ENCODE peak calls at places on chromosomes 1 and 21, in nine cellular contexts. K is posterior cingulate gyrus; A is progenitor cell of endocrine pancreas; H is CD4-positive, alpha-beta memory T cell; G is omental fat pad; E is MV-4-11; C is HS-5; O is mesenchymal stem cell; M is AG10803. F is an unnamed sample.

GRCh38 chr1:176444286-176444685 is 18.7 kb upstream of the PAPPA2 start:
- DNase-seq in K (no peak), A (no peak), H (no peak), G (no peak), E (no peak), C (no peak), O (no peak), M (no peak), F (no peak)

GRCh38 chr1:164914208-164914607 is 355.2 kb downstream of the PBX1 start:
- DNase-seq in K (no peak), A (no peak), H (no peak), G (no peak), E (peak; percentile 11), C (no peak), O (peak; percentile 34), M (peak; percentile 58), F (peak; percentile 27)

GRCh38 chr1:103353391-103353790 is 172.1 kb upstream of the RNPC3 start:
- DNase-seq in K (no peak), A (no peak), H (no peak), G (no peak), E (no peak), C (no peak), O (no peak), M (peak; percentile 38), F (no peak)

GRCh38 chr1:90706437-90707362 is 10.4 kb downstream of the BARHL2 start:
- DNase-seq in K (no peak), A (peak; percentile 43), H (no peak), G (no peak), E (no peak), C (no peak), O (no peak), M (no peak), F (no peak)

GRCh38 chr1:23394664-23395063 is 25.0 kb upstream of the ZNF436 start:
- DNase-seq in K (peak; percentile 12), A (no peak), H (no peak), G (no peak), E (no peak), C (no peak), O (peak; percentile 96), M (peak; percentile 96), F (peak; percentile 90)

GRCh38 chr1:174160109-174160473 is 771 bp downstream of the RABGAP1L start:
- DNase-seq in K (peak; percentile 28), A (peak; percentile 10), H (no peak), G (peak; percentile 24), E (peak; percentile 31), C (peak; percentile 11), O (peak; percentile 59), M (peak; percentile 28), F (no peak)

GRCh38 chr1:10521537-10522157 is 46.9 kb downstream of the PEX14 start:
- DNase-seq in K (no peak), A (no peak), H (no peak), G (no peak), E (no peak), C (no peak), O (no peak), M (no peak), F (no peak)

GRCh38 chr1:217650674-217651073 is 19.5 kb downstream of the SPATA17 start:
- DNase-seq in K (no peak), A (no peak), H (no peak), G (no peak), E (no peak), C (no peak), O (no peak), M (no peak), F (no peak)

GRCh38 chr1:24080131-24080530 is 31.8 kb downstream of the MYOM3 start:
- DNase-seq in K (no peak), A (no peak), H (no peak), G (no peak), E (no peak), C (no peak), O (no peak), M (no peak), F (no peak)

GRCh38 chr1:152029144-152029936 is 7.5 kb downstream of the S100A11 start:
- DNase-seq in K (no peak), A (no peak), H (no peak), G (no peak), E (peak; percentile 85), C (peak; percentile 33), O (peak; percentile 57), M (peak; percentile 46), F (no peak)

GRCh38 chr1:27001570-27002360 is 8.3 kb downstream of the TRNP1 start:
- DNase-seq in K (no peak), A (no peak), H (no peak), G (no peak), E (peak; percentile 99), C (no peak), O (peak; percentile 51), M (no peak), F (no peak)

GRCh38 chr1:225467193-225468020 is 39.6 kb upstream of the LBR start:
- DNase-seq in K (no peak), A (no peak), H (peak; percentile 85), G (no peak), E (peak; percentile 88), C (no peak), O (no peak), M (no peak), F (no peak)

GRCh38 chr21:14830307-14830706 is 234.5 kb downstream of the NRIP1 start:
- DNase-seq in K (no peak), A (no peak), H (no peak), G (no peak), E (no peak), C (no peak), O (no peak), M (no peak), F (no peak)

GRCh38 chr1:18217398-18218043 is 109.9 kb downstream of the IGSF21 start:
- DNase-seq in K (no peak), A (no peak), H (no peak), G (no peak), E (peak; percentile 31), C (peak; percentile 10), O (no peak), M (peak; percentile 13), F (no peak)

GRCh38 chr1:160032165-160032827 is 506 bp upstream of the PIGM start:
- DNase-seq in K (no peak), A (no peak), H (no peak), G (no peak), E (no peak), C (no peak), O (no peak), M (no peak), F (no peak)

GRCh38 chr1:99252630-99253029 is 11.7 kb upstream of the PLPPR4 start:
- DNase-seq in K (no peak), A (no peak), H (no peak), G (no peak), E (no peak), C (no peak), O (no peak), M (no peak), F (no peak)

GRCh38 chr1:41735587-41736290 is 183.0 kb downstream of the HIVEP3 start:
- DNase-seq in K (no peak), A (no peak), H (no peak), G (no peak), E (no peak), C (no peak), O (no peak), M (no peak), F (no peak)

GRCh38 chr1:112975336-112975735 is 19.3 kb upstream of the SLC16A1 start:
- DNase-seq in K (no peak), A (no peak), H (no peak), G (no peak), E (no peak), C (no peak), O (no peak), M (no peak), F (peak; percentile 16)

GRCh38 chr1:237065903-237066302 is 23.9 kb downstream of the RYR2 start:
- DNase-seq in K (no peak), A (no peak), H (no peak), G (no peak), E (no peak), C (no peak), O (no peak), M (no peak), F (no peak)

GRCh38 chr1:72281144-72281543 is 1.2 kb downstream of the NEGR1 start:
- DNase-seq in K (no peak), A (no peak), H (no peak), G (no peak), E (peak; percentile 91), C (no peak), O (peak; percentile 14), M (peak; percentile 23), F (no peak)

GRCh38 chr1:16173447-16174260 is 17.8 kb upstream of the EPHA2 start:
- DNase-seq in K (no peak), A (no peak), H (no peak), G (no peak), E (no peak), C (peak; percentile 73), O (peak; percentile 76), M (peak; percentile 74), F (peak; percentile 77)

GRCh38 chr21:36005018-36005417 is 55.3 kb downstream of the SETD4 start:
- DNase-seq in K (no peak), A (no peak), H (no peak), G (no peak), E (peak; percentile 32), C (no peak), O (no peak), M (peak; percentile 68), F (no peak)

GRCh38 chr1:21478356-21478755 is 30.9 kb upstream of the ALPL start:
- DNase-seq in K (no peak), A (no peak), H (no peak), G (no peak), E (no peak), C (no peak), O (no peak), M (no peak), F (no peak)

GRCh38 chr1:40344597-40344996 is 27.5 kb upstream of the COL9A2 start:
- DNase-seq in K (peak; percentile 28), A (no peak), H (no peak), G (no peak), E (peak; percentile 78), C (no peak), O (peak; percentile 32), M (peak; percentile 60), F (peak; percentile 49)

GRCh38 chr1:115052454-115053083 is 22.9 kb downstream of the TSHB start:
- DNase-seq in K (peak; percentile 37), A (peak; percentile 48), H (peak; percentile 44), G (peak; percentile 53), E (peak; percentile 58), C (no peak), O (peak; percentile 46), M (peak; percentile 35), F (peak; percentile 13)

GRCh38 chr1:11434506-11434905 is 44.4 kb upstream of the DISP3 start:
- DNase-seq in K (no peak), A (no peak), H (no peak), G (no peak), E (no peak), C (no peak), O (no peak), M (no peak), F (no peak)

GRCh38 chr1:172005856-172006255 is 164.6 kb downstream of the DNM3 start:
- DNase-seq in K (no peak), A (no peak), H (no peak), G (no peak), E (no peak), C (no peak), O (peak; percentile 36), M (peak; percentile 50), F (peak; percentile 91)

GRCh38 chr1:234515411-234515810 is 36.4 kb upstream of the TARBP1 start:
- DNase-seq in K (no peak), A (no peak), H (no peak), G (no peak), E (no peak), C (no peak), O (peak; percentile 51), M (peak; percentile 64), F (peak; percentile 62)

GRCh38 chr1:228323401-228323800 is 83.2 kb downstream of the TRIM11 start:
- DNase-seq in K (no peak), A (no peak), H (no peak), G (no peak), E (no peak), C (no peak), O (no peak), M (no peak), F (no peak)

GRCh38 chr1:228500143-228500736 is 13.1 kb downstream of the RNF187 start:
- DNase-seq in K (no peak), A (no peak), H (no peak), G (no peak), E (peak; percentile 76), C (no peak), O (no peak), M (no peak), F (no peak)

F was measured in astrocyte.